ENCODE peak calls at places on chromosome 14, in ten cellular contexts. F is stimulated activated CD4-positive, alpha-beta T cell treated with anti-CD3 and anti-CD28 coated beads, Interleukin-4, amount 100 ng/mL, for 48 hours; L is T-helper 9 cell; O is NB4; G is NCI-H1105; I is T1000; T is NCI-H510A; S is lung microvascular endothelial cell; P is nephron progenitor cell; B is NAMALWA. A is an unnamed sample.

GRCh38 chr14:51022769-51023168 is 72.1 kb downstream of the TRIM9 start:
- DNase-seq in I (no peak), T (no peak), O (no peak), L (no peak), G (no peak), S (no peak), P (no peak), F (no peak), B (no peak), A (no peak)

GRCh38 chr14:74616996-74617700 is 5.1 kb upstream of the LTBP2 start:
- DNase-seq in L (no peak), F (no peak), G (no peak), P (no peak), S (peak), T (no peak), O (no peak), B (no peak), I (no peak), A (no peak)

GRCh38 chr14:38209572-38210159 is 2.0 kb downstream of the SSTR1 start:
- DNase-seq in S (no peak), I (no peak), T (no peak), B (no peak), L (no peak), G (no peak), F (no peak), O (no peak), P (no peak), A (no peak)

GRCh38 chr14:86570371-86570770 is 1040.4 kb downstream of the FLRT2 start:
- DNase-seq in I (no peak), B (no peak), L (no peak), T (no peak), G (no peak), O (no peak), S (no peak), P (no peak), F (no peak), A (no peak)

GRCh38 chr14:97376310-97376709 is 579.1 kb downstream of the VRK1 start:
- DNase-seq in S (no peak), B (no peak), L (no peak), F (no peak), T (no peak), O (no peak), I (no peak), G (no peak), P (no peak), A (no peak)

GRCh38 chr14:33908540-33909223 is 42.2 kb downstream of the EGLN3 start:
- DNase-seq in I (no peak), B (peak), P (no peak), L (no peak), F (no peak), G (no peak), O (peak), T (no peak), S (no peak), A (no peak)

GRCh38 chr14:73744175-73744867 is 30.1 kb upstream of the PNMA1 start:
- DNase-seq in L (no peak), O (no peak), F (no peak), T (no peak), G (no peak), P (no peak), B (no peak), I (no peak), S (no peak), A (no peak)

GRCh38 chr14:90785474-90785873 is 30.8 kb downstream of the TTC7B start:
- DNase-seq in G (no peak), B (no peak), O (peak), P (no peak), S (peak), T (no peak), I (no peak), F (no peak), L (no peak), A (no peak)

GRCh38 chr14:72532686-72533454 is 361.0 kb downstream of the DPF3 start:
- DNase-seq in P (no peak), I (no peak), T (no peak), O (no peak), B (no peak), S (no peak), F (no peak), G (no peak), L (no peak), A (no peak)

GRCh38 chr14:37060496-37061260 is 111.7 kb downstream of the SLC25A21 start:
- DNase-seq in T (no peak), F (no peak), G (no peak), B (no peak), I (no peak), P (no peak), L (no peak), O (no peak), S (no peak), A (no peak)

GRCh38 chr14:97411938-97412612 is 614.9 kb downstream of the VRK1 start:
- DNase-seq in S (no peak), O (no peak), P (peak), G (no peak), B (no peak), F (no peak), L (no peak), I (no peak), T (no peak), A (no peak)

GRCh38 chr14:94471045-94471444 is 5.0 kb downstream of the SERPINA9 start:
- DNase-seq in S (no peak), F (no peak), T (no peak), G (no peak), P (no peak), B (no peak), O (no peak), L (no peak), I (no peak), A (no peak)

GRCh38 chr14:47511829-47512228 is 163.6 kb downstream of the MDGA2 start:
- DNase-seq in S (no peak), P (no peak), O (no peak), B (no peak), G (no peak), T (no peak), I (no peak), F (no peak), L (no peak), A (no peak)

GRCh38 chr14:100067971-100068959 is 3.0 kb downstream of the EVL start:
- DNase-seq in T (no peak), S (peak), B (peak), P (no peak), I (no peak), F (peak), G (no peak), O (peak), L (peak), A (peak)

GRCh38 chr14:80117876-80118275 is 93.4 kb downstream of the DIO2 start:
- DNase-seq in B (no peak), O (no peak), F (no peak), P (no peak), S (no peak), G (peak), I (no peak), T (peak), L (no peak), A (no peak)

GRCh38 chr14:22502007-22502406 is 87.0 kb downstream of the DAD1 start:
- DNase-seq in O (no peak), B (no peak), P (no peak), S (no peak), L (no peak), G (no peak), F (no peak), I (no peak), T (no peak), A (no peak)

GRCh38 chr14:95146079-95146771 is 11.1 kb downstream of the DICER1 start:
- DNase-seq in B (no peak), G (no peak), F (no peak), T (no peak), P (no peak), I (no peak), S (no peak), O (peak), L (no peak), A (no peak)

GRCh38 chr14:43877351-43877900 is 629.7 kb downstream of the FSCB start:
- DNase-seq in G (peak), L (no peak), F (no peak), I (no peak), B (no peak), P (no peak), T (no peak), O (no peak), S (no peak), A (no peak)

GRCh38 chr14:54627718-54628345 is 60.9 kb downstream of the SAMD4A start:
- DNase-seq in P (peak), O (no peak), T (no peak), L (peak), S (peak), G (no peak), B (peak), F (peak), I (no peak), A (no peak)

GRCh38 chr14:51595831-51596472 is 55.8 kb upstream of the FRMD6 start:
- DNase-seq in O (no peak), T (no peak), F (no peak), G (no peak), B (no peak), I (no peak), S (no peak), L (no peak), P (peak), A (no peak)

GRCh38 chr14:30874999-30875787 is 834 bp downstream of the COCH start:
- DNase-seq in O (peak), T (no peak), I (no peak), L (no peak), S (no peak), B (peak), F (no peak), P (peak), G (peak), A (no peak)

GRCh38 chr14:41607119-41607785 is 576 bp downstream of the LRFN5 start:
- DNase-seq in O (no peak), L (no peak), G (peak), T (peak), S (no peak), B (no peak), P (peak), I (peak), F (no peak), A (no peak)

GRCh38 chr14:40417777-40418401 is 985.7 kb upstream of the FBXO33 start:
- DNase-seq in S (no peak), L (no peak), G (peak), P (peak), F (no peak), O (peak), B (peak), T (no peak), I (no peak), A (peak)

GRCh38 chr14:94125659-94126418 is 3.6 kb downstream of the IFI27L2 start:
- DNase-seq in F (no peak), G (no peak), T (no peak), I (no peak), P (no peak), L (no peak), B (no peak), O (no peak), S (no peak), A (no peak)

GRCh38 chr14:39576258-39576657 is 144.0 kb upstream of the FBXO33 start:
- DNase-seq in I (no peak), L (no peak), P (no peak), S (no peak), F (no peak), O (no peak), B (no peak), T (no peak), G (no peak), A (no peak)

GRCh38 chr14:37673439-37673838 is 78.0 kb downstream of the TTC6 start:
- DNase-seq in S (no peak), T (no peak), P (no peak), F (no peak), O (no peak), G (no peak), B (no peak), I (no peak), L (no peak), A (no peak)